ENCODE peak calls at places on chromosomes 1 and 21, in four cellular contexts. F is foreskin fibroblast, C is mammary epithelial cell, A is tibial artery. W is an unnamed sample.
A peak's percentile ranks its signal among the peaks of the same experiment; 100 is the strongest.

GRCh38 chr1:80869299-80869698 is 931.4 kb upstream of the ADGRL2 start:
- DNase-seq in F (no peak), C (no peak), A (no peak), W (no peak)

GRCh38 chr1:92877792-92878191 is 46.0 kb downstream of the RPL5 start:
- DNase-seq in F (peak; percentile 50), C (no peak), A (no peak), W (no peak)

GRCh38 chr1:3856923-3857790 is at the start of the genes CEP104 and DFFB:
- DNase-seq in F (peak; percentile 91), C (peak; percentile 99), A (peak; percentile 85), W (peak; percentile 98)

GRCh38 chr1:21100496-21100895 is 76.2 kb downstream of the EIF4G3 start:
- DNase-seq in F (peak; percentile 33), C (no peak), A (peak; percentile 33), W (no peak)

GRCh38 chr1:175548774-175549173 is 194.6 kb downstream of the TNR start:
- DNase-seq in F (no peak), C (peak; percentile 79), A (no peak), W (peak; percentile 90)

GRCh38 chr1:56446531-56447098 is 132.7 kb downstream of the PLPP3 start:
- DNase-seq in F (peak; percentile 43), C (no peak), A (peak; percentile 87), W (no peak)

GRCh38 chr1:81044708-81045107 is 756.0 kb upstream of the ADGRL2 start:
- DNase-seq in F (no peak), C (peak; percentile 85), A (no peak), W (peak; percentile 61)

GRCh38 chr1:150243003-150243402 is 7.1 kb upstream of the ANP32E start:
- DNase-seq in F (no peak), C (no peak), A (no peak), W (no peak)

GRCh38 chr1:93614550-93615200 is 67.0 kb downstream of the BCAR3 start:
- DNase-seq in F (peak; percentile 79), C (peak; percentile 63), A (no peak), W (no peak)

GRCh38 chr1:160708821-160709220 is 2.8 kb downstream of the CD48 start:
- DNase-seq in F (no peak), C (no peak), A (no peak), W (no peak)

GRCh38 chr21:36235058-36235582 is 78.5 kb downstream of the DOP1B start:
- DNase-seq in F (no peak), C (no peak), A (no peak), W (no peak)

GRCh38 chr21:36241717-36242116 is 78.3 kb upstream of the MORC3 start:
- DNase-seq in F (no peak), C (no peak), A (no peak), W (no peak)

GRCh38 chr21:36239585-36239984 is 80.4 kb upstream of the MORC3 start:
- DNase-seq in F (no peak), C (no peak), A (no peak), W (no peak)

GRCh38 chr21:36236052-36236730 is 79.6 kb downstream of the DOP1B start:
- DNase-seq in F (no peak), C (no peak), A (no peak), W (no peak)

DNA sequence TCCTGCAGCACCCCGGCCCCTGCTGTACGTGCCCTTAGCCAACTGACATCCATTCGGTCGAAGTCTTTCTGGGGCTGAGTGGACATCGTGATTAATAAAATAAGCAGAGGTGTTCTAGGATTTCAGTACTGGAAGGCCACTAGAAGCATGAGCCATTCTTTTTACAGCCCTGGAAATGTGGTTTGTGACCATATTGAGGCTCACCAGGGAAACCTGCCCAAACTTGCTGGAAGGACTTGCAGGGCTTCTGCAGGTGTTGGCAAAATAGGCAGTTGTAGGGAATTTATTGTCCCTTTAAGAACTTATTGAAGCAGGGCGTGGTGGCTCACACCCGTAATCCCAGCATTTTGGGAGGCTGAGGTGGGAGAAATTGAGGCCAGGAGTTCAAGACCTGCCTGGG is 80.8 kb downstream of the DOP1B start:
- DNase-seq in F (no peak), C (peak; percentile 91), A (no peak), W (peak; percentile 79)
- TF ChIP-seq CTCF in F (no peak), C (no peak), A (no peak), W (no peak)

GRCh38 chr1:76635784-76636183 is 231.5 kb upstream of the ST6GALNAC5 start:
- DNase-seq in F (peak; percentile 53), C (no peak), A (no peak), W (no peak)

GRCh38 chr1:76639181-76639580 is 228.1 kb upstream of the ST6GALNAC5 start:
- DNase-seq in F (no peak), C (no peak), A (no peak), W (no peak)

GRCh38 chr1:76640723-76641122 is 226.6 kb upstream of the ST6GALNAC5 start:
- DNase-seq in F (no peak), C (no peak), A (no peak), W (no peak)

DNA sequence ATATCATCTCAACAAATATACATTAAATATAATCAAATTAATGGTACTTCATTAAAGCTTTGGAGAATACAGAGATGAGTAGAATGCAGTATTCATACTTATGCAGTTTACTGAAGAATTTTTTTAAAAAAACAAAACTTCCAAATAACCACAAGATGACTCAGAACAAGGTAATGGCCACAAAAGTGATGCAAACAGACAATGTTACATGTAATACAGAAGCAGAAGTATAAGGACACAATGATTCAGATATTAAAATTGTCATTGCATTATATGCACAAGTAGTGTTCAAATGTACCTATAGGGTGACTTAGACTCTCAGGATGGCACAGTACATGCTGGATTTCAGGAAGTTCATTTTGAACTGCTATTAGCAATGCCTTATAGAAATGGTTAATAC is 227.2 kb upstream of the ST6GALNAC5 start:
- DNase-seq in F (peak; percentile 54), C (peak; percentile 31), A (no peak), W (peak; percentile 7)
- TF ChIP-seq CTCF in F (no peak), C (no peak), A (no peak), W (no peak)

DNA sequence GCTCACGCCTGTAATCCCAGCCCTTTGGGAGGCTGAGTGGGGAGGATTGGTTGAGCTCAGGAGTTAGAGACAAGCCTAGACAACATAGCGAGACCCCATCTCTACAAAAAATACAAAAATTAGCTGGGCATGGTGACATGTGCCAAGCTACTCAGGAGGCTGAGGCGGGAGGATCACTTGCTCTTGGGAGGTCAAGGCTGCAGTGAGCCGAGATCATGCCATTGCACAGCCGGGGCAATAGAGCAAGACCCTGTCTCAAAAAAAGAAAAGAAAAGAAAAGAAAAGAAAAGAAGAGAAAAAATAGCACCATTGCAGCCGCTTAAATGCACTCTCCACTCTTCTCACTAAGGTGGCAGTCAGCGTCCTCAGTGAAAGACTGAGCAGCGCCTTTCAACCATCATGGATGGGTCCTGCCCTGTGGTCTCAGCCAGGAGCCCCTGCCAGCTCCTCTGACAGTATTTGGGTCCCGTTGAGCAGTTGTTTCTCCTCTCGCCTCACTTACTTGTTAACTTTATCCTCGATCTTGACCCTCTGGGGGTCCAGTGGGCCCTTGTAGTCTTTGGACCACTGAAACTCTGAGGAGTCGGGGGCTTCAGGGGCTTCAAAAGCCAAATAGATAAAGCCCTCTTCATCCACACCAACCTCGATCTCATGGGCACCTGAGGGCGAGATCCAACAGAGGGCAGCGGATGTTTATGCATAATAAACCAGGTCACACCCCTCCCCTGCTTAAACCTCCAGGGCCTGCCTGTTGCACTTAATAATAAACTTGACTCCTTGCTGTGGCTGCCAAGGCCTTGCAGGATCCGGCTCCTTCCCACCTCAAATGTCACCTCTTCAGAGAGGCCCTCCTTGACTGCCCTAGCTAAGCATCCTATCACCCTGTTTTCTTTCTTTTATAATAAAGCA is 36.9 kb downstream of the MYOM3 start:
- DNase-seq in F (no peak), C (no peak), A (no peak), W (no peak)
- TF ChIP-seq CTCF in F (no peak), C (peak; percentile 15), A (no peak), W (peak; percentile 22)

DNA sequence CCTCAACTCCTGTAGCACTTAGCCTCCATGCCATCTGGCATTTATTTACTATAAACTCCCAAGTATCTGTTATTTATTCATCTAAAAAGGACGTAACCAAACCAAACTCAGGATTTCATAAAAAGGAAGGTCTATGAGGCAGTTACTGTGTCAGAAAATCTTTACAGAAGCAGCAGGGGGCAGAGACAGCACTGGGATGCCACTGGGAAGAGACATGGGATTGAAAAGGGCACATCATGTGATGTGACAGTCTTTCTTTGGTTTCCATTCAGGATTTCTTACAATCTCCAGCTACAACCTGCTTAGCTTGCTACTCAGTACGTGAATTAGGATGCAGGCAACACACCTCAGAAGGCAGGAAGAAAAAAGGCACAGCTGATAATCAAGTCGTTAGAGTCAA is 31.2 kb downstream of the SPRTN start:
- DNase-seq in F (no peak), C (no peak), A (no peak), W (no peak)
- TF ChIP-seq CTCF in F (no peak), C (peak; percentile 28), A (no peak), W (peak; percentile 49)

DNA sequence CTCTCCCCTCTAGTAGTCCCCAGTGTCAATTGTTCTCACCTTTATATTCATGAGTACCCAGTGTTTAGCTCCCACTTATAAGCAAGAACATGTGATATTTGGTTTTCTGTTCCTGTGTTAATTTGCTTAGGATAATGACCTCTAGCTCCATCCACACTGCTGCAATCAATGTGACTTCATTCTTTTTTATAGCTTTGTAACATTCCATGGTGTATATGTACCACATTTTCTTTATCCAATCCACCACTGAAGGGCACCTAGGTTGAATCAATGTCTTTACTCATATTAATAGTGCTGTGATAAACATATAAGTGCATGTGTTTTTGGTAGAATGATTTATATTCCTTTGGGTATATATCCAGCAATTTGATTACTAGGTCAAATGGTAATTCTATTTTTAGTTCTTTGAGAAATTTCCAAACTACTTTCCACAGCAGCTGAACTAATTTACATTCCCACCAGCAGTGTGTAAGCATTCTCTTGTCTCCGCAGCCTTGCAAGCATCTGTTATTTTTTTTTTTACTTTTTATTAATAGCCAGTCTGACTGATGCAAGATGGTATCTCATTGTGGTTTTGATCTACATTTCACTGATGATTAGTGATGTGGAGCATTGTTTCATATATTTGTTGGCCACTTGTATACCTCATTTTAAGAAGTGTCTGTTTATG is 277.7 kb downstream of the LTN1 start:
- DNase-seq in F (peak; percentile 71), C (peak; percentile 57), A (no peak), W (peak; percentile 47)
- TF ChIP-seq CTCF in F (no peak), C (no peak), A (no peak), W (no peak)

GRCh38 chr1:172401907-172402306 is 18.6 kb upstream of the C1orf105 start:
- DNase-seq in F (no peak), C (no peak), A (no peak), W (no peak)
- TF ChIP-seq CTCF in F (no peak), C (peak; percentile 5), A (no peak), W (peak; percentile 40)

GRCh38 chr1:228459091-228459993 is 27.8 kb upstream of the RNF187 start:
- DNase-seq in F (peak; percentile 89), C (peak; percentile 74), A (peak; percentile 65), W (peak; percentile 72)
- TF ChIP-seq CTCF in F (peak; percentile 71), C (peak; percentile 84), A (peak; percentile 55), W (peak; percentile 70)

GRCh38 chr1:94804442-94804837 is 15.7 kb upstream of the SLC44A3 start:
- DNase-seq in F (no peak), C (no peak), A (no peak), W (no peak)

GRCh38 chr1:94803517-94804441 is 16.4 kb upstream of the SLC44A3 start:
- DNase-seq in F (peak; percentile 57), C (peak; percentile 34), A (no peak), W (no peak)

GRCh38 chr1:94803106-94803505 is 17.1 kb upstream of the SLC44A3 start:
- DNase-seq in F (no peak), C (no peak), A (no peak), W (no peak)

GRCh38 chr1:94799201-94799600 is 21.0 kb upstream of the SLC44A3 start:
- DNase-seq in F (no peak), C (peak; percentile 64), A (no peak), W (no peak)

GRCh38 chr1:94801919-94802546 is 18.1 kb upstream of the SLC44A3 start:
- DNase-seq in F (peak; percentile 89), C (peak; percentile 79), A (peak; percentile 29), W (peak; percentile 80)
- TF ChIP-seq CTCF in F (peak; percentile 25), C (peak; percentile 68), A (peak; percentile 42), W (peak; percentile 93)